ENCODE peak calls at places on chromosomes 6 and 20, in seven cellular contexts. One of them, this sample, is unnamed.
A peak's percentile ranks its signal among the peaks of the same experiment; 100 is the strongest.

GRCh38 chr6:122028933-122029332 is 370.5 kb upstream of the HSF2 start:
- DNase-seq in left ventricle myocardium inferior: no peak
- DNase-seq in ACHN: no peak
- DNase-seq in stimulated activated CD4-positive, alpha-beta T cell treated with anti-CD3 and anti-CD28 coated beads, Interleukin-1b, Interleukin-23, amount 100 ng/mL, for 1 hour: no peak
- DNase-seq in NCI-H1417: no peak
- DNase-seq in NCI-H345: no peak
- DNase-seq in GM18507: no peak
- DNase-seq in this sample: no peak

GRCh38 chr6:138485586-138486248 is 13.6 kb downstream of the NHSL1 start:
- DNase-seq in NCI-H1417: no peak
- DNase-seq in ACHN: no peak
- DNase-seq in NCI-H345: no peak
- DNase-seq in GM18507: no peak
- DNase-seq in left ventricle myocardium inferior: no peak
- DNase-seq in stimulated activated CD4-positive, alpha-beta T cell treated with anti-CD3 and anti-CD28 coated beads, Interleukin-1b, Interleukin-23, amount 100 ng/mL, for 1 hour: no peak
- DNase-seq in this sample: no peak

GRCh38 chr6:113184291-113184690 is 672.9 kb upstream of the MARCKS start:
- DNase-seq in left ventricle myocardium inferior: no peak
- DNase-seq in NCI-H1417: no peak
- DNase-seq in stimulated activated CD4-positive, alpha-beta T cell treated with anti-CD3 and anti-CD28 coated beads, Interleukin-1b, Interleukin-23, amount 100 ng/mL, for 1 hour: no peak
- DNase-seq in GM18507: no peak
- DNase-seq in ACHN: no peak
- DNase-seq in NCI-H345: no peak
- DNase-seq in this sample: no peak

GRCh38 chr6:2959909-2960719 is 11.3 kb downstream of the SERPINB6 start:
- DNase-seq in stimulated activated CD4-positive, alpha-beta T cell treated with anti-CD3 and anti-CD28 coated beads, Interleukin-1b, Interleukin-23, amount 100 ng/mL, for 1 hour: no peak
- DNase-seq in ACHN: peak; percentile 59
- DNase-seq in NCI-H1417: no peak
- DNase-seq in GM18507: no peak
- DNase-seq in NCI-H345: no peak
- DNase-seq in left ventricle myocardium inferior: no peak
- DNase-seq in this sample: no peak

GRCh38 chr20:45306431-45306982 is at the start of gene RBPJL:
- DNase-seq in left ventricle myocardium inferior: no peak
- DNase-seq in GM18507: no peak
- DNase-seq in NCI-H1417: no peak
- DNase-seq in ACHN: no peak
- DNase-seq in stimulated activated CD4-positive, alpha-beta T cell treated with anti-CD3 and anti-CD28 coated beads, Interleukin-1b, Interleukin-23, amount 100 ng/mL, for 1 hour: no peak
- DNase-seq in NCI-H345: no peak
- DNase-seq in this sample: no peak

GRCh38 chr20:50814438-50815161 is 19.7 kb downstream of the BCAS4 start:
- DNase-seq in stimulated activated CD4-positive, alpha-beta T cell treated with anti-CD3 and anti-CD28 coated beads, Interleukin-1b, Interleukin-23, amount 100 ng/mL, for 1 hour: no peak
- DNase-seq in GM18507: no peak
- DNase-seq in left ventricle myocardium inferior: no peak
- DNase-seq in ACHN: no peak
- DNase-seq in NCI-H345: no peak
- DNase-seq in NCI-H1417: no peak
- DNase-seq in this sample: no peak

GRCh38 chr20:44720617-44720993 is 5.4 kb downstream of the CCN5 start:
- DNase-seq in ACHN: peak; percentile 96
- DNase-seq in stimulated activated CD4-positive, alpha-beta T cell treated with anti-CD3 and anti-CD28 coated beads, Interleukin-1b, Interleukin-23, amount 100 ng/mL, for 1 hour: no peak
- DNase-seq in left ventricle myocardium inferior: no peak
- DNase-seq in NCI-H345: peak; percentile 19
- DNase-seq in GM18507: no peak
- DNase-seq in NCI-H1417: no peak
- DNase-seq in this sample: no peak

GRCh38 chr20:58703765-58704331 is 11.2 kb downstream of the NPEPL1 start:
- DNase-seq in stimulated activated CD4-positive, alpha-beta T cell treated with anti-CD3 and anti-CD28 coated beads, Interleukin-1b, Interleukin-23, amount 100 ng/mL, for 1 hour: no peak
- DNase-seq in left ventricle myocardium inferior: no peak
- DNase-seq in NCI-H345: no peak
- DNase-seq in NCI-H1417: no peak
- DNase-seq in GM18507: no peak
- DNase-seq in ACHN: no peak
- DNase-seq in this sample: no peak

GRCh38 chr6:1346101-1346500 is 34.2 kb downstream of the FOXQ1 start:
- DNase-seq in ACHN: no peak
- DNase-seq in GM18507: no peak
- DNase-seq in NCI-H345: no peak
- DNase-seq in stimulated activated CD4-positive, alpha-beta T cell treated with anti-CD3 and anti-CD28 coated beads, Interleukin-1b, Interleukin-23, amount 100 ng/mL, for 1 hour: no peak
- DNase-seq in left ventricle myocardium inferior: no peak
- DNase-seq in NCI-H1417: no peak
- DNase-seq in this sample: no peak

GRCh38 chr6:30645989-30646388 is 944 bp upstream of the C6orf136 start:
- DNase-seq in stimulated activated CD4-positive, alpha-beta T cell treated with anti-CD3 and anti-CD28 coated beads, Interleukin-1b, Interleukin-23, amount 100 ng/mL, for 1 hour: no peak
- DNase-seq in NCI-H345: no peak
- DNase-seq in GM18507: no peak
- DNase-seq in NCI-H1417: no peak
- DNase-seq in left ventricle myocardium inferior: no peak
- DNase-seq in ACHN: no peak
- DNase-seq in this sample: no peak

GRCh38 chr6:23980965-23981364 is 145.1 kb upstream of the NRSN1 start:
- DNase-seq in GM18507: no peak
- DNase-seq in ACHN: no peak
- DNase-seq in left ventricle myocardium inferior: no peak
- DNase-seq in NCI-H345: no peak
- DNase-seq in NCI-H1417: no peak
- DNase-seq in stimulated activated CD4-positive, alpha-beta T cell treated with anti-CD3 and anti-CD28 coated beads, Interleukin-1b, Interleukin-23, amount 100 ng/mL, for 1 hour: no peak
- DNase-seq in this sample: no peak

GRCh38 chr6:88587158-88587537 is 376.3 kb downstream of the RNGTT start:
- DNase-seq in NCI-H345: no peak
- DNase-seq in left ventricle myocardium inferior: no peak
- DNase-seq in NCI-H1417: no peak
- DNase-seq in GM18507: no peak
- DNase-seq in stimulated activated CD4-positive, alpha-beta T cell treated with anti-CD3 and anti-CD28 coated beads, Interleukin-1b, Interleukin-23, amount 100 ng/mL, for 1 hour: no peak
- DNase-seq in ACHN: no peak
- DNase-seq in this sample: no peak

GRCh38 chr6:141393405-141394124 is 739.2 kb upstream of the GJE1 start:
- DNase-seq in NCI-H1417: no peak
- DNase-seq in stimulated activated CD4-positive, alpha-beta T cell treated with anti-CD3 and anti-CD28 coated beads, Interleukin-1b, Interleukin-23, amount 100 ng/mL, for 1 hour: no peak
- DNase-seq in NCI-H345: no peak
- DNase-seq in left ventricle myocardium inferior: no peak
- DNase-seq in GM18507: no peak
- DNase-seq in ACHN: no peak
- DNase-seq in this sample: no peak

GRCh38 chr6:134447883-134448387 is 130.0 kb upstream of the SGK1 start:
- DNase-seq in left ventricle myocardium inferior: no peak
- DNase-seq in stimulated activated CD4-positive, alpha-beta T cell treated with anti-CD3 and anti-CD28 coated beads, Interleukin-1b, Interleukin-23, amount 100 ng/mL, for 1 hour: no peak
- DNase-seq in NCI-H1417: no peak
- DNase-seq in GM18507: no peak
- DNase-seq in ACHN: no peak
- DNase-seq in NCI-H345: no peak
- DNase-seq in this sample: no peak

GRCh38 chr20:52622086-52622485 is 350.1 kb upstream of the TSHZ2 start:
- DNase-seq in stimulated activated CD4-positive, alpha-beta T cell treated with anti-CD3 and anti-CD28 coated beads, Interleukin-1b, Interleukin-23, amount 100 ng/mL, for 1 hour: no peak
- DNase-seq in GM18507: no peak
- DNase-seq in NCI-H345: no peak
- DNase-seq in left ventricle myocardium inferior: no peak
- DNase-seq in NCI-H1417: no peak
- DNase-seq in ACHN: peak; percentile 7
- DNase-seq in this sample: no peak

GRCh38 chr20:37804584-37805566 is 98.1 kb upstream of the VSTM2L start:
- DNase-seq in ACHN: no peak
- DNase-seq in NCI-H345: no peak
- DNase-seq in GM18507: peak; percentile 23
- DNase-seq in left ventricle myocardium inferior: no peak
- DNase-seq in stimulated activated CD4-positive, alpha-beta T cell treated with anti-CD3 and anti-CD28 coated beads, Interleukin-1b, Interleukin-23, amount 100 ng/mL, for 1 hour: no peak
- DNase-seq in NCI-H1417: no peak
- DNase-seq in this sample: no peak

GRCh38 chr6:54244430-54244829 is 63.8 kb upstream of the TINAG start:
- DNase-seq in ACHN: peak; percentile 48
- DNase-seq in GM18507: no peak
- DNase-seq in stimulated activated CD4-positive, alpha-beta T cell treated with anti-CD3 and anti-CD28 coated beads, Interleukin-1b, Interleukin-23, amount 100 ng/mL, for 1 hour: no peak
- DNase-seq in NCI-H345: no peak
- DNase-seq in NCI-H1417: no peak
- DNase-seq in left ventricle myocardium inferior: no peak
- DNase-seq in this sample: no peak

GRCh38 chr6:26183237-26183580 is 96.0 kb downstream of the HFE start:
- DNase-seq in NCI-H345: no peak
- DNase-seq in stimulated activated CD4-positive, alpha-beta T cell treated with anti-CD3 and anti-CD28 coated beads, Interleukin-1b, Interleukin-23, amount 100 ng/mL, for 1 hour: no peak
- DNase-seq in NCI-H1417: no peak
- DNase-seq in left ventricle myocardium inferior: no peak
- DNase-seq in ACHN: no peak
- DNase-seq in GM18507: no peak
- DNase-seq in this sample: no peak

GRCh38 chr6:154981071-154981373 is 14.1 kb upstream of the TIAM2 start:
- DNase-seq in left ventricle myocardium inferior: no peak
- DNase-seq in NCI-H345: no peak
- DNase-seq in ACHN: no peak
- DNase-seq in stimulated activated CD4-positive, alpha-beta T cell treated with anti-CD3 and anti-CD28 coated beads, Interleukin-1b, Interleukin-23, amount 100 ng/mL, for 1 hour: no peak
- DNase-seq in GM18507: no peak
- DNase-seq in NCI-H1417: no peak
- DNase-seq in this sample: no peak

GRCh38 chr6:90214461-90214860 is 82.2 kb downstream of the BACH2 start:
- DNase-seq in ACHN: no peak
- DNase-seq in GM18507: no peak
- DNase-seq in NCI-H1417: no peak
- DNase-seq in stimulated activated CD4-positive, alpha-beta T cell treated with anti-CD3 and anti-CD28 coated beads, Interleukin-1b, Interleukin-23, amount 100 ng/mL, for 1 hour: no peak
- DNase-seq in left ventricle myocardium inferior: no peak
- DNase-seq in NCI-H345: no peak
- DNase-seq in this sample: no peak

GRCh38 chr20:2108987-2109386 is 7.4 kb downstream of the STK35 start:
- DNase-seq in GM18507: no peak
- DNase-seq in NCI-H1417: no peak
- DNase-seq in NCI-H345: no peak
- DNase-seq in left ventricle myocardium inferior: no peak
- DNase-seq in stimulated activated CD4-positive, alpha-beta T cell treated with anti-CD3 and anti-CD28 coated beads, Interleukin-1b, Interleukin-23, amount 100 ng/mL, for 1 hour: no peak
- DNase-seq in ACHN: peak; percentile 80
- DNase-seq in this sample: no peak

GRCh38 chr6:71419954-71420692 is 131.5 kb downstream of the OGFRL1 start:
- DNase-seq in NCI-H1417: peak; percentile 83
- DNase-seq in GM18507: no peak
- DNase-seq in NCI-H345: peak; percentile 36
- DNase-seq in ACHN: no peak
- DNase-seq in stimulated activated CD4-positive, alpha-beta T cell treated with anti-CD3 and anti-CD28 coated beads, Interleukin-1b, Interleukin-23, amount 100 ng/mL, for 1 hour: no peak
- DNase-seq in left ventricle myocardium inferior: peak; percentile 72
- DNase-seq in this sample: no peak

GRCh38 chr6:147173675-147174339 is 30.4 kb upstream of the STXBP5 start:
- DNase-seq in NCI-H1417: no peak
- DNase-seq in NCI-H345: no peak
- DNase-seq in GM18507: no peak
- DNase-seq in ACHN: no peak
- DNase-seq in left ventricle myocardium inferior: no peak
- DNase-seq in stimulated activated CD4-positive, alpha-beta T cell treated with anti-CD3 and anti-CD28 coated beads, Interleukin-1b, Interleukin-23, amount 100 ng/mL, for 1 hour: no peak
- DNase-seq in this sample: no peak

GRCh38 chr20:47963022-47963421 is 177.7 kb upstream of the SULF2 start:
- DNase-seq in NCI-H1417: no peak
- DNase-seq in stimulated activated CD4-positive, alpha-beta T cell treated with anti-CD3 and anti-CD28 coated beads, Interleukin-1b, Interleukin-23, amount 100 ng/mL, for 1 hour: no peak
- DNase-seq in NCI-H345: no peak
- DNase-seq in left ventricle myocardium inferior: no peak
- DNase-seq in GM18507: no peak
- DNase-seq in ACHN: no peak
- DNase-seq in this sample: no peak

GRCh38 chr6:35611235-35611634 is 77.5 kb downstream of the FKBP5 start:
- DNase-seq in ACHN: no peak
- DNase-seq in left ventricle myocardium inferior: no peak
- DNase-seq in NCI-H1417: no peak
- DNase-seq in GM18507: no peak
- DNase-seq in stimulated activated CD4-positive, alpha-beta T cell treated with anti-CD3 and anti-CD28 coated beads, Interleukin-1b, Interleukin-23, amount 100 ng/mL, for 1 hour: no peak
- DNase-seq in NCI-H345: no peak
- DNase-seq in this sample: no peak

GRCh38 chr20:20466341-20466879 is 98.5 kb downstream of the INSM1 start:
- DNase-seq in NCI-H345: no peak
- DNase-seq in left ventricle myocardium inferior: no peak
- DNase-seq in NCI-H1417: no peak
- DNase-seq in stimulated activated CD4-positive, alpha-beta T cell treated with anti-CD3 and anti-CD28 coated beads, Interleukin-1b, Interleukin-23, amount 100 ng/mL, for 1 hour: no peak
- DNase-seq in GM18507: peak; percentile 46
- DNase-seq in ACHN: no peak
- DNase-seq in this sample: no peak